ENCODE peak calls at places on chromosomes 13 and 19, in nine cellular contexts. B, V, M, E, G, C, F, D and L are unnamed samples.

GRCh38 chr19:55345818-55346724 is 6.4 kb downstream of the KMT5C start:
- DNase-seq in B (peak; percentile 81), V (no peak), M (no peak), E (no peak), G (peak; percentile 52), C (no peak), F (no peak), D (no peak), L (no peak)

GRCh38 chr19:40588110-40588854 is 11.6 kb downstream of the SHKBP1 start:
- DNase-seq in B (no peak), V (no peak), M (peak; percentile 44), E (no peak), G (no peak), C (no peak), F (peak; percentile 5), D (no peak), L (no peak)

GRCh38 chr19:55673465-55673864 is 1.6 kb upstream of the EPN1 start:
- DNase-seq in B (no peak), V (no peak), M (no peak), E (no peak), G (no peak), C (no peak), F (no peak), D (no peak), L (no peak)

GRCh38 chr13:111006508-111007031 is 91.7 kb upstream of the ANKRD10 start:
- DNase-seq in B (peak; percentile 81), V (no peak), M (no peak), E (peak; percentile 87), G (peak; percentile 88), C (no peak), F (peak; percentile 54), D (no peak), L (no peak)

GRCh38 chr13:77034883-77035282 is 7.9 kb upstream of the FBXL3 start:
- DNase-seq in B (no peak), V (no peak), M (no peak), E (no peak), G (no peak), C (no peak), F (no peak), D (no peak), L (no peak)

GRCh38 chr13:88544836-88545235 is 873.7 kb downstream of the SLITRK5 start:
- DNase-seq in B (no peak), V (no peak), M (no peak), E (no peak), G (no peak), C (no peak), F (no peak), D (no peak), L (no peak)

GRCh38 chr13:107642841-107643240 is 572.5 kb downstream of the LIG4 start:
- DNase-seq in B (no peak), V (no peak), M (no peak), E (no peak), G (no peak), C (no peak), F (no peak), D (no peak), L (peak; percentile 13)

GRCh38 chr19:13790354-13790753 is 4.9 kb upstream of the ZSWIM4 start:
- DNase-seq in B (no peak), V (no peak), M (no peak), E (no peak), G (no peak), C (no peak), F (no peak), D (no peak), L (no peak)

GRCh38 chr19:18763674-18764590 is 27.2 kb downstream of the COMP start:
- DNase-seq in B (peak; percentile 89), V (no peak), M (peak; percentile 91), E (no peak), G (no peak), C (no peak), F (no peak), D (no peak), L (no peak)

GRCh38 chr13:44273991-44274810 is 99.4 kb upstream of the SERP2 start:
- DNase-seq in B (no peak), V (no peak), M (no peak), E (no peak), G (no peak), C (peak; percentile 19), F (no peak), D (no peak), L (peak; percentile 45)

GRCh38 chr13:97567510-97568243 is 133.7 kb downstream of the RAP2A start:
- DNase-seq in B (peak; percentile 51), V (no peak), M (peak; percentile 3), E (peak; percentile 52), G (no peak), C (no peak), F (peak; percentile 81), D (no peak), L (no peak)

GRCh38 chr19:1373042-1373533 is 10.6 kb upstream of the NDUFS7 start:
- DNase-seq in B (no peak), V (no peak), M (no peak), E (no peak), G (no peak), C (no peak), F (no peak), D (no peak), L (no peak)

GRCh38 chr13:109226631-109227030 is 559.8 kb downstream of the IRS2 start:
- DNase-seq in B (no peak), V (no peak), M (no peak), E (no peak), G (no peak), C (no peak), F (no peak), D (no peak), L (no peak)